ENCODE peak calls at places on chromosomes 6 and 20, in four cellular contexts. V is GM12878, E is H1, X is HepG2. J is an unnamed sample.

GRCh38 chr6:41602864-41603608 is 35.2 kb upstream of the MDFI start:
- DNase-seq in V (peak), E (peak), X (peak), J (peak)

GRCh38 chr6:11161031-11161966 is 49.8 kb upstream of the ERVFRD-1 start:
- DNase-seq in V (no peak), E (no peak), X (peak), J (no peak)

GRCh38 chr6:166465671-166466087 is 82.9 kb upstream of the MPC1 start:
- DNase-seq in V (no peak), E (no peak), X (no peak), J (peak)

GRCh38 chr6:149917679-149918078 is 5.2 kb downstream of the RAET1G start:
- DNase-seq in V (no peak), E (no peak), X (no peak), J (no peak)

GRCh38 chr6:80607814-80608391 is 501.4 kb downstream of the BCKDHB start:
- DNase-seq in V (no peak), E (no peak), X (no peak), J (no peak)

GRCh38 chr20:53009979-53010735 is 38.0 kb downstream of the TSHZ2 start:
- DNase-seq in V (no peak), E (no peak), X (no peak), J (no peak)

GRCh38 chr6:148107911-148108310 is 234.7 kb upstream of the SASH1 start:
- DNase-seq in V (no peak), E (no peak), X (no peak), J (no peak)

GRCh38 chr6:33668914-33669313 is 42.6 kb downstream of the UQCC2 start:
- DNase-seq in V (no peak), E (no peak), X (no peak), J (no peak)

GRCh38 chr6:54072708-54073313 is 38.4 kb upstream of the MLIP start:
- DNase-seq in V (no peak), E (no peak), X (no peak), J (no peak)

GRCh38 chr6:126232671-126233070 is 107.2 kb upstream of the CENPW start:
- DNase-seq in V (no peak), E (no peak), X (no peak), J (no peak)

GRCh38 chr6:2476376-2476775 is 231.0 kb upstream of the GMDS start:
- DNase-seq in V (no peak), E (no peak), X (no peak), J (no peak)

GRCh38 chr20:6940052-6940451 is 172.6 kb downstream of the BMP2 start:
- DNase-seq in V (no peak), E (peak), X (peak), J (peak)

GRCh38 chr6:30883743-30884520 is at the start of gene DDR1:
- DNase-seq in V (no peak), E (peak), X (peak), J (peak)

GRCh38 chr6:27472182-27472616 is 706 bp downstream of the ZNF184 start:
- DNase-seq in V (peak), E (no peak), X (peak), J (peak)

GRCh38 chr6:14670806-14671205 is 553.2 kb downstream of the CD83 start:
- DNase-seq in V (no peak), E (no peak), X (no peak), J (no peak)

GRCh38 chr20:58169441-58169840 is 59.0 kb downstream of the ANKRD60 start:
- DNase-seq in V (no peak), E (no peak), X (no peak), J (no peak)

GRCh38 chr20:58981564-58982364 is 708 bp downstream of the NELFCD start:
- DNase-seq in V (no peak), E (peak), X (peak), J (peak)

GRCh38 chr20:51500311-51500710 is 42.2 kb downstream of the NFATC2 start:
- DNase-seq in V (peak), E (no peak), X (no peak), J (no peak)

GRCh38 chr20:43459022-43459942 is 1.6 kb downstream of the SRSF6 start:
- DNase-seq in V (no peak), E (no peak), X (no peak), J (no peak)

GRCh38 chr20:23403721-23404120 is 17.6 kb downstream of the NAPB start:
- DNase-seq in V (no peak), E (no peak), X (no peak), J (no peak)
- TF ChIP-seq YY1 in V (no peak), E (no peak), X (no peak), J (no peak)

DNA sequence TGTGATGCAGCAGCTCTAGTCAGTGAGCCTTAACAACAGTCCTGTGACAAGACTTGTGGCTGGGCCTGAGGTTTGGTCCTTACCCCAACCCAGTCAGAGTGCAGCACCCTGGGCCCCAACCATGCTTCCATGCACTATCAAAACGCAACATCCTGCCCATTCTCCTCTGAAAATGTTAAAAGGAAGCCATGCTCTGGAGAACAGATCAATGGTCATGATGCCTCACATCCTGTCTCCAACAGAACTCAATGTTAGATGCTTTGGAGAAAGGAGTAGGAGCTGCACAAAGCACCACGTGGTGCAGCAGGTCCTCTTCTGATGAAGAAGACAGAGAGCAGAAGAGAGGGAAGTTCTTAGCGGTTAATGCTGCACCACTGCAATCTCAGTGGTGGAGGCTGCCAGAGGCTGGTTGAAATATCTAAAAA is 41.9 kb downstream of the TRAM2 start:
- DNase-seq in V (peak), E (no peak), X (no peak), J (no peak)
- H3K4me3 ChIP-seq in V (no peak), E (no peak), X (no peak), J (no peak)

GRCh38 chr6:57262491-57262890 is 40.4 kb upstream of the RAB23 start:
- DNase-seq in V (no peak), E (no peak), X (no peak), J (no peak)
- TF ChIP-seq TCF12 in V (no peak), E (no peak), X (no peak), J (no peak)

DNA sequence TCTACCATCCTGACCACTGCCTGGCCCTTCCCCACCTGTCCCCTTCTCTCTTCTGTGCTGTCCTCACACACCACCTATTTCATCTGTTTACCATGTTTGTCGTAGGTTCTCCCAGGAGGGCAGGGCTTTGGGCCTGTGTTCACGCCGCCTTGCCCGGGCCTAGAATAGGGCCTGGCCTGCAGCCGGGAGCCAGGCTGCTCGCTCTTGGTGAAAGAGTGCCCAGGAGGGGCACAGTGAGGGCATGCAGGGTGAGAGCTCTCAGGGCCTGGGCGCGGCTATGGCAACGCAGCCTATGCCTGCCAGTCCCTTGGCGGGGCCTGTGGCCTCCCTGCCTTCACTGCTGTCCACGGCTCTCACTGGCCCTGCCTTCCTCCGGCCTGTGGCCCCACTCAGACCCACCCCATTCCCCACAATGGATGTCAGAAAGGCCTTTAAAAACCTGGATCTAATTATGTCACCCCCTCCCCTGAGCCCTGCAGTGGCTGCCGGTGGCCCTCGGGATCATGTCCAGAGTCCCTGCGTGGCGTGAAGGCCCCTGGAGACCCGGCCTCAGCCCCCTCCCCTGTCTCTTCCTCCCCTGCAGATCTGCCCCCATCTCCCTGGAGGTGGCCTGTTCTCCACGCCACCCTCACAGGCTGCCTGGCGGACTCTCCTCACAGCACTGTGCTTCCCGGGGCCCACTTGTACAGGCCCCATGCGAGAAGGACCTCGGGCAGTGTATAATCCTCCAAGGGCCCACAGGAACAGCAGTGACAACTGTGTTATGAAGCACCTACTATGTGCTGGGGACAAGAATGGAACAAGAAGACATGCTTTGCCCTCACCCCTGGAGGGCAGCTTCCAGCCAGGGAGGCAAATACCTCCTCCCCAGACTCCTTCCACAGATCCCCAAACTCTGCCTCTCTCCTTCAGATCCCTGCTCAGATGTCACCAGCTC is 22.9 kb upstream of the NOL4L start:
- DNase-seq in V (no peak), E (no peak), X (no peak), J (peak)
- TF ChIP-seq YY1 in V (no peak), E (no peak), X (no peak), J (no peak)

GRCh38 chr6:135451617-135452190 is 45.8 kb downstream of the AHI1 start:
- DNase-seq in V (no peak), E (no peak), X (peak), J (peak)
- H3K4me3 ChIP-seq in V (no peak), E (no peak), X (no peak), J (no peak)

GRCh38 chr6:85747654-85748053 is 105.0 kb upstream of the SYNCRIP start:
- DNase-seq in V (no peak), E (no peak), X (peak), J (no peak)
- TF ChIP-seq TCF12 in V (no peak), E (no peak), X (no peak), J (no peak)

GRCh38 chr6:121366184-121366521 is 31.9 kb upstream of the TBC1D32 start:
- DNase-seq in V (no peak), E (no peak), X (no peak), J (no peak)

DNA sequence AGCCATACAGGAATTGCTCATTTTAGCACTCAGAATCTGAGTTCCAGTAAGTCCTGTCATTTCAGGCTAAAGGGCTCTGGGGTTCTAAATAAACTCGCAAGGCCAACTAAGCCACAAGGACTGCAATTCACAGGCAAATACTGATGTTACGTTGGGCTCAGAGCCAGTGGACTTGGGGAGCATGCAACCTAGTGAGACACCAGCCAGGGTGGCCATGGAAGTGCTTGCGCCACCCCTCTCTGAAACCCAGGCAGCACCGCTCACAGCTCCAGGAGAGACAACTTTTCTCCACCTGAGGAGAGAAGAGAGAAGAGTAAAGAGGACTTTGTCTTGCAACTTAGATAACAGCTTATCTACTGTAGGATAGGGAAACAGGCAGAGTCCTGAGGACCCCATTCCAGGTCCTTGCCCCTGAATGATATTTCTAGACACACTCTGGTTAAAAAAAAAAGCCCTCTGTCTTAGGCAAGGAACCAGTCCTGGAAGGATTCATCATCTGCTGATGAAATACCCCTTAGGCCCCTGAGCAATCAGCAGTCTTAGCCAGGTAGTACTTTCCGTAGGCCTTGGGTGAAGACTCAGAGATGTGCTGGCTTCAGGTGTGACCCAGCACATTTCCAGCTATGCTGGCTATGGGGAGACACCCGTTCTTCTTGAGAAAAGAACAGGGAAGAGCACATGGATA is 31.4 kb upstream of the TBC1D32 start:
- DNase-seq in V (no peak), E (no peak), X (no peak), J (no peak)
- TF ChIP-seq YY1 in V (no peak), E (no peak), X (no peak), J (no peak)

DNA sequence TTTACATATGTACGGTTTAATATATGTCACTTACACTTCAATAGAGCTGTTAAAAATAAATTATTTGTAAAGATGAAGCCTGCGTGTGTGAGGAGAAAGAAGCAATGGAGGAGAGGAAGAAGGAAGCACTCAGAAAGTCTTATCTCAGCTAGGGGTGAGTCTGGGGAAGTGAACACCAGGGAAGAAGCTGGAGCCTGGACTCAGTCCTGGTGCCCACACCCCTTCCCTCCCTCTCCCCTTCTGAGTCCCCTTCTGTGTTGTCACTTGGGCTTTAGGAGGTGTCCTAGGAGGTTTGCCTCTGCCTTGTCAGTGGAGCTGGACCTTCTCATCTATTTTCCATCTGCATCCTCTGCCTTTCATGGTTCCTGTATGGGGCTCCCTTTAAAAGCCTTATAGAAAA is 1.9 kb downstream of the SIRPB2 start:
- DNase-seq in V (no peak), E (no peak), X (no peak), J (no peak)
- H3K4me3 ChIP-seq in V (no peak), E (no peak), X (no peak), J (no peak)

GRCh38 chr6:100453701-100454521 is 10.8 kb downstream of the SIM1 start:
- DNase-seq in V (no peak), E (peak), X (no peak), J (no peak)
- TF ChIP-seq TCF12 in V (no peak), E (peak), X (no peak), J (no peak)

DNA sequence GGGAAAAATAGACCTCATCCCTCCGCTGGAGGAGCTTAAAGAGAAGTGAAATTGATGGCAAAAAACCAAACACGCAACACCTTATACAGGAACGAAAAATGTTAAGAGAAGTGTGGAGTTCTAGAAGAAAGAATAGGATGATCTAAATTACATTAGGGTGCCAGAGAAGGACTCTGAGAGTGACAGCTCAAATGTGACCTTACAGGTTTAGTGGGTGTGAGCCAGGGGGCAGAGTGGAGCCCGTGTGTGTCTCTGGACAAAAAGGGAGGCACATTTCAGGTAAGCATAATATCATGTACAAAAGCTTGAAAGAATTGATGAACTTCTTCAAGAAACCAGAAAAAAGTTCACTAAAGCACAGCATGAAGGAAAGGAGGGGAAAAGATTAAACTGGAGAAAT is 20.8 kb downstream of the HLA-DRA start:
- DNase-seq in V (no peak), E (no peak), X (no peak), J (no peak)
- TF ChIP-seq YY1 in V (no peak), E (no peak), X (no peak), J (no peak)